ENCODE peak calls at places on chromosome 2, in four cellular contexts. D, M, R and X are unnamed samples.

GRCh38 chr2:133955174-133955573 is 298.7 kb upstream of the MGAT5 start:
- DNase-seq in D (no peak), M (no peak), R (no peak), X (no peak)

GRCh38 chr2:22600166-22600565 is 784.8 kb upstream of the KLHL29 start:
- DNase-seq in D (no peak), M (no peak), R (no peak), X (no peak)

GRCh38 chr2:205425069-205425468 is 257.2 kb upstream of the NRP2 start:
- DNase-seq in D (no peak), M (no peak), R (no peak), X (no peak)

GRCh38 chr2:178767099-178768060 is 39.8 kb downstream of the TTN start:
- DNase-seq in D (no peak), M (no peak), R (no peak), X (no peak)

GRCh38 chr2:231162036-231162345 is 36.4 kb upstream of the ARMC9 start:
- DNase-seq in D (no peak), M (peak), R (no peak), X (peak)

GRCh38 chr2:106624787-106625369 is 137.7 kb downstream of the CD8B2 start:
- DNase-seq in D (no peak), M (no peak), R (no peak), X (no peak)

GRCh38 chr2:126880262-126880800 is 18.4 kb upstream of the TEX51 start:
- DNase-seq in D (no peak), M (no peak), R (no peak), X (no peak)

GRCh38 chr2:239143858-239144712 is 256.7 kb downstream of the HDAC4 start:
- DNase-seq in D (no peak), M (peak), R (peak), X (no peak)

GRCh38 chr2:110101911-110102774 is 13.5 kb downstream of the MALL start:
- DNase-seq in D (no peak), M (no peak), R (no peak), X (no peak)

GRCh38 chr2:88739985-88740600 is 48.6 kb downstream of the RPIA start:
- DNase-seq in D (peak), M (peak), R (peak), X (peak)

GRCh38 chr2:169363027-169363569 is 764 bp upstream of the LRP2 start:
- DNase-seq in D (no peak), M (peak), R (no peak), X (no peak)

GRCh38 chr2:54708584-54709340 is 14.7 kb upstream of the EML6 start:
- DNase-seq in D (peak), M (no peak), R (no peak), X (no peak)

GRCh38 chr2:172427256-172427989 is at the start of gene ITGA6:
- DNase-seq in D (peak), M (peak), R (peak), X (no peak)

GRCh38 chr2:36618381-36618780 is 20.4 kb upstream of the FEZ2 start:
- DNase-seq in D (no peak), M (peak), R (peak), X (no peak)

GRCh38 chr2:67322361-67323001 is 74.7 kb upstream of the ETAA1 start:
- DNase-seq in D (no peak), M (peak), R (peak), X (no peak)

GRCh38 chr2:121969155-121969554 is 213.7 kb downstream of the TSN start:
- DNase-seq in D (no peak), M (no peak), R (no peak), X (no peak)

GRCh38 chr2:162688403-162688802 is 150.2 kb downstream of the KCNH7 start:
- DNase-seq in D (no peak), M (no peak), R (no peak), X (no peak)

GRCh38 chr2:21700644-21701043 is 576.9 kb downstream of the TDRD15 start:
- DNase-seq in D (no peak), M (no peak), R (no peak), X (no peak)

DNA sequence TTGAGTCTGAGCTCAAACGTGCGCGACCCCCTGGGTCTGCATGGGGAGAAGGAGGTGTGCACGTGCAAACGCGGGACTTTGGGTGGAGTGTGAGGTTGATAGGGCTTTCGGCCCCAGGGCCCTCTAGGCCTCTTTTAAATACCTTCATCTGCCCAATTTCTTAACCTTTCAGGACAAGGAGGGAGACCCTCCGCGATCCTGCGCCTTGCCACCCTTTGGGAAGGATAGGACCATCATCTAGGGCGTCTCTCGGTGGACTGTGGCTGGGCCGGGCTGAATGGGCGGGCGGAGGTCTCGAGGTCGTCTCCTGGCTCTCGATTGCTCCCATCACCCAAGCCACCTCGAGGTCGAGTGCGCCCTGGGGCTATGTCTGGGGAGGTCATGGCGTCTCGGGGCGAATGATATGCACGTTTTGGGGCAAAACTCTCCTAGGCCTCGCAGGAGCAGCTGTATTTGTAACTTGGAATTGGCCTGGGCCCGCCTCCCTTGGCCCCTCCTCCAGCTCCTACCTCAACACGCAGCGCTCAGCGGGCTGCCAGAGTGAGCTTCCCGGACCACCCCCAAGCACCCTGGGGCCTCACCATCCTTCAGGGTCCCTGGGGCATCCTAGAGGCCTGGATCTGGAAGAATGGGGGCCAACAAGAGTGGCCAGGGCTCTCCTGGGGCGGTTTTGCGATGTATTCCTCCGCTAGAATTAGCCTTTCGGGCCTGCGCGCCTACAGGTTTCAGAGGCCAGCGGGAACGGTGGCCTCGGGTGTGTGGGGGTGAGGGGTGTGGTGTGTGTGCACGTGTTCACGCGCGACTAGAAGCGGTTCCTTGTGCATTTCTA is 8.7 kb upstream of the SIX3 start:
- DNase-seq in D (no peak), M (no peak), R (no peak), X (no peak)
- H3K4me3 ChIP-seq in D (no peak), M (no peak), R (no peak), X (no peak)

GRCh38 chr2:65916785-65917295 is 484.4 kb upstream of the SPRED2 start:
- DNase-seq in D (no peak), M (no peak), R (no peak), X (no peak)

GRCh38 chr2:65919579-65920188 is 487.3 kb upstream of the SPRED2 start:
- DNase-seq in D (no peak), M (no peak), R (no peak), X (no peak)

GRCh38 chr2:65917990-65918389 is 485.6 kb upstream of the SPRED2 start:
- DNase-seq in D (no peak), M (no peak), R (no peak), X (no peak)

GRCh38 chr2:65920659-65921058 is 488.3 kb upstream of the SPRED2 start:
- DNase-seq in D (no peak), M (no peak), R (no peak), X (no peak)

GRCh38 chr2:65918760-65919187 is 486.4 kb upstream of the SPRED2 start:
- DNase-seq in D (no peak), M (no peak), R (no peak), X (no peak)
- TF ChIP-seq CTCF in D (no peak), M (no peak), R (no peak), X (no peak)

GRCh38 chr2:51293566-51294200 is 261.8 kb upstream of the NRXN1 start:
- DNase-seq in D (no peak), M (no peak), R (no peak), X (no peak)

GRCh38 chr2:51289045-51289444 is 257.1 kb upstream of the NRXN1 start:
- DNase-seq in D (no peak), M (no peak), R (no peak), X (no peak)

GRCh38 chr2:51291762-51292370 is 259.9 kb upstream of the NRXN1 start:
- DNase-seq in D (no peak), M (no peak), R (no peak), X (no peak)

DNA sequence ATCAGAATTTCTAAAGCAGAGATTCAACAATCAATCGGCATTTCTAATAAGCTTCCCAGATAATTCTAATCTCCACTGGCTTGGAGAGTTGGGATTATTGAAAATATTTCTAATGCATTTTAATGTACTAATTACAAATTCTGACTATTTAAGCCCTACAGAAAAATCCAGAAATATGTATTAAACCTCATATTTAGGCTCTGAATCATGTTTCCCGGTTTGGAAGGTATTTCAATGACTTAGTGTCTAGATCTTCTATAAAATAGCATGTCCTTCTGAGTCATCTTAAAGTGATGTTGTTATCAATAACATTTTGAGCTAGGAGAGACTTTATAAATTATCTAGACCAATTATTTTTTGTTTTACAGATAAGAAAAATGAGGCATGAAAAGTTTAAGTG is 258.8 kb upstream of the NRXN1 start:
- DNase-seq in D (no peak), M (peak), R (no peak), X (peak)
- H3K4me3 ChIP-seq in D (no peak), M (no peak), R (no peak), X (no peak)

DNA sequence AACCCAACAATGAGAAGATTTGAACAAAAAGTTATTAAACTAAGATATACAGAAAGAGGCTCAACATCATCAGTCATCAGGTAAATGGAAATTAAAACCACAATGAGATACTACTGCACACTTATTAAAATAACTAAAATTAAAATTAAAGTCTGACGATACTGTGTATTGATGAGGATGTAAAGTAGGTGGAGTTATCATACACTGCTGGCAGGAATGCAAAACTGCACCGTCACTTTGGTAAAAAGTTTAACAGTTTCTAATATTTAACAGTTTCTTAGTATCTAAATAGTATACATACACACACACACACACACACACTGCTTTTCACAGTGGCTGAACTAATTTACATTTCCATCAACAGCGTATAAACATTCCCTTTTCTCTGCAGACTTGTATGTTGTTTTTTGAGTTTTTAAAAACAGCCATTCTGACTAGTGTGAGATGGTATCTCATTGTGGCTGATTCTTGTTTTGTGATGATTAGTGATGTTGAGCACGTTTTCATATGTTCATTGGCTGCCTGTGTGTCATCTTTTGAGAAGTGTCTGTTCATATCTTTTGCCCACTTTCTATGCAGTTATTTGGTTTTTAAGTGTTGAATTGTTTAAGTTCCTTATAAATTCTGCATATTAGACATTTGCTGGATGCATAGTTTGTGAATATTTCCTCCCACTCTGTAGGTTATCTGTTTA is 726.9 kb upstream of the CHAC2 start:
- DNase-seq in D (no peak), M (no peak), R (no peak), X (no peak)
- TF ChIP-seq CTCF in D (no peak), M (peak), R (peak), X (no peak)

DNA sequence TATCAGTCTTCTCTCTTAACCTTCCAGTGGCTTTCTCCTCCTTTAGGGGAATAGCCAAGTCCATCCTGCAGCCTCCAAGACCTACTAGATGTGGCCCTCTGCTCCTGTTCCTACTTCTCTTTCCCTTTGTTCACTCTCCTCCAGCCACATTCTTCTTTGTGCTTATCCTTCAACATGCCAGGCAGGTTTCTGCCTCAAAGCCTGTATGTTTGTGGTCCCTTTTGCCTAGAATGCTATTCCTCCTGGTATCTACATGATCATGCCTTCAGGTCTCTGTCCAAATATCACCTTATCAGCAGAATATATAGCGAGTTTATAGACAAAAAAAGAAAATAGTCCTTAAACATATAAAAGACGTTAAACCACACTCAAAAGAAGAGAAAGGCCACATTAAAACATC is 5.5 kb downstream of the LYG2 start:
- DNase-seq in D (no peak), M (no peak), R (no peak), X (no peak)
- H3K4me3 ChIP-seq in D (no peak), M (no peak), R (no peak), X (no peak)

GRCh38 chr2:61714210-61714609 is 139.7 kb downstream of the FAM161A start:
- DNase-seq in D (peak), M (no peak), R (no peak), X (no peak)
- TF ChIP-seq CTCF in D (no peak), M (no peak), R (no peak), X (no peak)